ENCODE peak calls at places on chromosomes 5 and 9, in nine cellular contexts. One of them, this sample, is unnamed.

GRCh38 chr5:96198673-96199072 is 234.4 kb downstream of the PCSK1 start:
- DNase-seq in gastrocnemius medialis: no peak
- DNase-seq in CD8-positive, alpha-beta T cell: no peak
- DNase-seq in sigmoid colon: no peak
- DNase-seq in fibroblast of mammary gland: peak
- DNase-seq in endodermal cell: no peak
- DNase-seq in right lobe of liver: no peak
- DNase-seq in GM23338: no peak
- DNase-seq in epithelial cell of esophagus: no peak
- DNase-seq in this sample: no peak

GRCh38 chr5:149358294-149358651 is 427 bp downstream of the PCYOX1L start:
- DNase-seq in CD8-positive, alpha-beta T cell: peak
- DNase-seq in sigmoid colon: peak
- DNase-seq in fibroblast of mammary gland: no peak
- DNase-seq in epithelial cell of esophagus: peak
- DNase-seq in right lobe of liver: peak
- DNase-seq in GM23338: peak
- DNase-seq in endodermal cell: no peak
- DNase-seq in gastrocnemius medialis: no peak
- DNase-seq in this sample: peak

GRCh38 chr5:6745706-6746217 is 32.5 kb downstream of the TENT4A start:
- DNase-seq in gastrocnemius medialis: no peak
- DNase-seq in GM23338: peak
- DNase-seq in sigmoid colon: peak
- DNase-seq in right lobe of liver: no peak
- DNase-seq in epithelial cell of esophagus: peak
- DNase-seq in fibroblast of mammary gland: peak
- DNase-seq in endodermal cell: no peak
- DNase-seq in CD8-positive, alpha-beta T cell: no peak
- DNase-seq in this sample: no peak

GRCh38 chr9:89515416-89515815 is 17.5 kb upstream of the SEMA4D start:
- DNase-seq in fibroblast of mammary gland: no peak
- DNase-seq in epithelial cell of esophagus: no peak
- DNase-seq in GM23338: no peak
- DNase-seq in sigmoid colon: no peak
- DNase-seq in endodermal cell: no peak
- DNase-seq in right lobe of liver: no peak
- DNase-seq in gastrocnemius medialis: no peak
- DNase-seq in CD8-positive, alpha-beta T cell: no peak
- DNase-seq in this sample: no peak

GRCh38 chr5:139051392-139051791 is 146.8 kb downstream of the SIL1 start:
- DNase-seq in fibroblast of mammary gland: no peak
- DNase-seq in right lobe of liver: no peak
- DNase-seq in GM23338: no peak
- DNase-seq in gastrocnemius medialis: no peak
- DNase-seq in endodermal cell: no peak
- DNase-seq in epithelial cell of esophagus: no peak
- DNase-seq in CD8-positive, alpha-beta T cell: no peak
- DNase-seq in sigmoid colon: no peak
- DNase-seq in this sample: no peak

GRCh38 chr5:16617272-16617973 is 626 bp upstream of the RETREG1 start:
- DNase-seq in gastrocnemius medialis: no peak
- DNase-seq in CD8-positive, alpha-beta T cell: peak
- DNase-seq in endodermal cell: peak
- DNase-seq in epithelial cell of esophagus: no peak
- DNase-seq in right lobe of liver: no peak
- DNase-seq in fibroblast of mammary gland: no peak
- DNase-seq in sigmoid colon: no peak
- DNase-seq in GM23338: peak
- DNase-seq in this sample: no peak

GRCh38 chr9:70601000-70601929 is 186.8 kb upstream of the KLF9 start:
- DNase-seq in gastrocnemius medialis: peak
- DNase-seq in CD8-positive, alpha-beta T cell: no peak
- DNase-seq in fibroblast of mammary gland: peak
- DNase-seq in right lobe of liver: peak
- DNase-seq in sigmoid colon: peak
- DNase-seq in epithelial cell of esophagus: peak
- DNase-seq in endodermal cell: peak
- DNase-seq in GM23338: no peak
- DNase-seq in this sample: peak

GRCh38 chr5:15420201-15420600 is 79.8 kb upstream of the FBXL7 start:
- DNase-seq in fibroblast of mammary gland: no peak
- DNase-seq in gastrocnemius medialis: peak
- DNase-seq in CD8-positive, alpha-beta T cell: no peak
- DNase-seq in epithelial cell of esophagus: no peak
- DNase-seq in endodermal cell: no peak
- DNase-seq in right lobe of liver: no peak
- DNase-seq in sigmoid colon: peak
- DNase-seq in GM23338: no peak
- DNase-seq in this sample: no peak

GRCh38 chr9:36499156-36499886 is 73.4 kb upstream of the MELK start:
- DNase-seq in GM23338: peak
- DNase-seq in endodermal cell: no peak
- DNase-seq in fibroblast of mammary gland: no peak
- DNase-seq in CD8-positive, alpha-beta T cell: no peak
- DNase-seq in right lobe of liver: no peak
- DNase-seq in gastrocnemius medialis: no peak
- DNase-seq in epithelial cell of esophagus: no peak
- DNase-seq in sigmoid colon: no peak
- DNase-seq in this sample: no peak

GRCh38 chr9:134681061-134681661 is 39.6 kb downstream of the COL5A1 start:
- DNase-seq in right lobe of liver: no peak
- DNase-seq in fibroblast of mammary gland: no peak
- DNase-seq in gastrocnemius medialis: no peak
- DNase-seq in CD8-positive, alpha-beta T cell: no peak
- DNase-seq in epithelial cell of esophagus: no peak
- DNase-seq in GM23338: no peak
- DNase-seq in endodermal cell: no peak
- DNase-seq in sigmoid colon: peak
- DNase-seq in this sample: peak

GRCh38 chr9:112615584-112616271 is 102.2 kb downstream of the INIP start:
- DNase-seq in epithelial cell of esophagus: no peak
- DNase-seq in fibroblast of mammary gland: no peak
- DNase-seq in gastrocnemius medialis: no peak
- DNase-seq in endodermal cell: no peak
- DNase-seq in sigmoid colon: no peak
- DNase-seq in right lobe of liver: no peak
- DNase-seq in GM23338: no peak
- DNase-seq in CD8-positive, alpha-beta T cell: no peak
- DNase-seq in this sample: no peak

GRCh38 chr5:89377752-89378455 is 494.9 kb upstream of the MEF2C start:
- DNase-seq in sigmoid colon: no peak
- DNase-seq in endodermal cell: no peak
- DNase-seq in GM23338: no peak
- DNase-seq in right lobe of liver: no peak
- DNase-seq in fibroblast of mammary gland: peak
- DNase-seq in gastrocnemius medialis: no peak
- DNase-seq in CD8-positive, alpha-beta T cell: no peak
- DNase-seq in epithelial cell of esophagus: peak
- DNase-seq in this sample: no peak

GRCh38 chr9:112777914-112778313 is 27.4 kb downstream of the SNX30 start:
- DNase-seq in GM23338: no peak
- DNase-seq in endodermal cell: no peak
- DNase-seq in fibroblast of mammary gland: peak
- DNase-seq in right lobe of liver: peak
- DNase-seq in CD8-positive, alpha-beta T cell: no peak
- DNase-seq in epithelial cell of esophagus: peak
- DNase-seq in gastrocnemius medialis: no peak
- DNase-seq in sigmoid colon: no peak
- DNase-seq in this sample: no peak

GRCh38 chr5:55159763-55160492 is at the start of gene GPX8:
- DNase-seq in GM23338: peak
- DNase-seq in gastrocnemius medialis: no peak
- DNase-seq in fibroblast of mammary gland: peak
- DNase-seq in right lobe of liver: no peak
- DNase-seq in CD8-positive, alpha-beta T cell: no peak
- DNase-seq in endodermal cell: peak
- DNase-seq in sigmoid colon: no peak
- DNase-seq in epithelial cell of esophagus: peak
- DNase-seq in this sample: no peak

GRCh38 chr5:150804388-150804787 is 25.8 kb downstream of the SMIM3 start:
- DNase-seq in GM23338: no peak
- DNase-seq in right lobe of liver: no peak
- DNase-seq in gastrocnemius medialis: no peak
- DNase-seq in fibroblast of mammary gland: no peak
- DNase-seq in CD8-positive, alpha-beta T cell: no peak
- DNase-seq in epithelial cell of esophagus: no peak
- DNase-seq in endodermal cell: no peak
- DNase-seq in sigmoid colon: no peak
- DNase-seq in this sample: no peak

GRCh38 chr5:160789219-160789820 is 62.7 kb downstream of the ATP10B start:
- DNase-seq in CD8-positive, alpha-beta T cell: no peak
- DNase-seq in right lobe of liver: no peak
- DNase-seq in sigmoid colon: no peak
- DNase-seq in gastrocnemius medialis: no peak
- DNase-seq in GM23338: no peak
- DNase-seq in epithelial cell of esophagus: no peak
- DNase-seq in endodermal cell: no peak
- DNase-seq in fibroblast of mammary gland: no peak
- DNase-seq in this sample: no peak

GRCh38 chr5:160792281-160792680 is 59.7 kb downstream of the ATP10B start:
- DNase-seq in epithelial cell of esophagus: peak
- DNase-seq in GM23338: no peak
- DNase-seq in CD8-positive, alpha-beta T cell: no peak
- DNase-seq in fibroblast of mammary gland: no peak
- DNase-seq in sigmoid colon: no peak
- DNase-seq in endodermal cell: no peak
- DNase-seq in right lobe of liver: no peak
- DNase-seq in gastrocnemius medialis: no peak
- DNase-seq in this sample: no peak

GRCh38 chr5:160792732-160793454 is 59.1 kb downstream of the ATP10B start:
- DNase-seq in fibroblast of mammary gland: no peak
- DNase-seq in endodermal cell: no peak
- DNase-seq in CD8-positive, alpha-beta T cell: no peak
- DNase-seq in gastrocnemius medialis: no peak
- DNase-seq in epithelial cell of esophagus: no peak
- DNase-seq in right lobe of liver: no peak
- DNase-seq in GM23338: no peak
- DNase-seq in sigmoid colon: no peak
- DNase-seq in this sample: no peak

DNA sequence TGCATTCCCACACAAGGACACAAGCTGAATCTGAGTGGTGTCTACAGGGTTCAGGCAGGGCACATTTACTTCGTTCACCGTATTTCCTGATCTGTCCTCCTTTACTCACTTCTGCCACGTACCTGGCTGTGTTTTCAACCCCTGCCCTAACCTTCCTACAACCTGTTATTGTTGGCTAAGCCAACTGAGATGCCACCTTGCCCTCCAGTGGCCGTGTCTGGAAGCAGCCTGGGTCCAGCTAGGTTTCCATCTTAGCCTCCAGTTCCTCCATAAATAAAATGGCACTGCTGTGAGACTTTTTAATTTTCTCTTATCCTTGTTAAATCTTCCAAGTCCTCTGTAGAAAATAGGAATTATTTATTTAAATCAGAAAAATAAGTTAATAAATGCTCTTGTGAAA is 64.8 kb downstream of the ATP10B start:
- DNase-seq in sigmoid colon: no peak
- DNase-seq in endodermal cell: peak
- DNase-seq in GM23338: peak
- DNase-seq in CD8-positive, alpha-beta T cell: no peak
- DNase-seq in gastrocnemius medialis: no peak
- DNase-seq in epithelial cell of esophagus: peak
- DNase-seq in right lobe of liver: no peak
- DNase-seq in fibroblast of mammary gland: no peak
- DNase-seq in this sample: peak
- TF ChIP-seq CTCF in sigmoid colon: no peak
- TF ChIP-seq CTCF in endodermal cell: peak
- TF ChIP-seq CTCF in GM23338: peak
- TF ChIP-seq CTCF in CD8-positive, alpha-beta T cell: no peak
- TF ChIP-seq CTCF in gastrocnemius medialis: no peak
- TF ChIP-seq CTCF in epithelial cell of esophagus: peak
- TF ChIP-seq CTCF in right lobe of liver: no peak
- TF ChIP-seq CTCF in fibroblast of mammary gland: peak
- TF ChIP-seq CTCF in this sample: peak

GRCh38 chr9:123251741-123252140 is 16.6 kb downstream of the STRBP start:
- DNase-seq in endodermal cell: no peak
- DNase-seq in sigmoid colon: no peak
- DNase-seq in GM23338: no peak
- DNase-seq in fibroblast of mammary gland: no peak
- DNase-seq in CD8-positive, alpha-beta T cell: no peak
- DNase-seq in right lobe of liver: no peak
- DNase-seq in epithelial cell of esophagus: no peak
- DNase-seq in gastrocnemius medialis: no peak
- DNase-seq in this sample: no peak

GRCh38 chr9:123250504-123250903 is 17.9 kb downstream of the STRBP start:
- DNase-seq in sigmoid colon: no peak
- DNase-seq in epithelial cell of esophagus: no peak
- DNase-seq in right lobe of liver: no peak
- DNase-seq in fibroblast of mammary gland: peak
- DNase-seq in GM23338: no peak
- DNase-seq in endodermal cell: no peak
- DNase-seq in gastrocnemius medialis: no peak
- DNase-seq in CD8-positive, alpha-beta T cell: no peak
- DNase-seq in this sample: no peak

GRCh38 chr9:123248630-123249029 is 19.8 kb downstream of the STRBP start:
- DNase-seq in fibroblast of mammary gland: no peak
- DNase-seq in endodermal cell: no peak
- DNase-seq in gastrocnemius medialis: no peak
- DNase-seq in GM23338: no peak
- DNase-seq in CD8-positive, alpha-beta T cell: no peak
- DNase-seq in sigmoid colon: no peak
- DNase-seq in epithelial cell of esophagus: no peak
- DNase-seq in right lobe of liver: no peak
- DNase-seq in this sample: no peak

GRCh38 chr9:123253204-123253603 is 15.2 kb downstream of the STRBP start:
- DNase-seq in CD8-positive, alpha-beta T cell: no peak
- DNase-seq in gastrocnemius medialis: no peak
- DNase-seq in endodermal cell: no peak
- DNase-seq in fibroblast of mammary gland: no peak
- DNase-seq in sigmoid colon: no peak
- DNase-seq in right lobe of liver: no peak
- DNase-seq in epithelial cell of esophagus: no peak
- DNase-seq in GM23338: no peak
- DNase-seq in this sample: no peak

GRCh38 chr9:123251324-123251723 is 17.1 kb downstream of the STRBP start:
- DNase-seq in fibroblast of mammary gland: no peak
- DNase-seq in epithelial cell of esophagus: no peak
- DNase-seq in right lobe of liver: no peak
- DNase-seq in CD8-positive, alpha-beta T cell: no peak
- DNase-seq in endodermal cell: no peak
- DNase-seq in gastrocnemius medialis: no peak
- DNase-seq in sigmoid colon: no peak
- DNase-seq in GM23338: no peak
- DNase-seq in this sample: no peak
- H3K4me3 ChIP-seq in fibroblast of mammary gland: no peak
- H3K4me3 ChIP-seq in epithelial cell of esophagus: no peak
- H3K4me3 ChIP-seq in right lobe of liver: no peak
- H3K4me3 ChIP-seq in CD8-positive, alpha-beta T cell: no peak
- H3K4me3 ChIP-seq in endodermal cell: no peak
- H3K4me3 ChIP-seq in gastrocnemius medialis: no peak
- H3K4me3 ChIP-seq in sigmoid colon: no peak
- H3K4me3 ChIP-seq in GM23338: no peak
- H3K4me3 ChIP-seq in this sample: no peak

GRCh38 chr5:179313849-179314521 is 31.3 kb downstream of the ADAMTS2 start:
- DNase-seq in endodermal cell: no peak
- DNase-seq in right lobe of liver: peak
- DNase-seq in gastrocnemius medialis: peak
- DNase-seq in fibroblast of mammary gland: peak
- DNase-seq in GM23338: no peak
- DNase-seq in CD8-positive, alpha-beta T cell: no peak
- DNase-seq in epithelial cell of esophagus: no peak
- DNase-seq in sigmoid colon: peak
- DNase-seq in this sample: peak
- TF ChIP-seq CTCF in endodermal cell: no peak
- TF ChIP-seq CTCF in right lobe of liver: no peak
- TF ChIP-seq CTCF in gastrocnemius medialis: no peak
- TF ChIP-seq CTCF in fibroblast of mammary gland: no peak
- TF ChIP-seq CTCF in GM23338: no peak
- TF ChIP-seq CTCF in CD8-positive, alpha-beta T cell: no peak
- TF ChIP-seq CTCF in epithelial cell of esophagus: no peak
- TF ChIP-seq CTCF in sigmoid colon: no peak
- TF ChIP-seq CTCF in this sample: no peak

GRCh38 chr9:128828267-128828666 is 1.3 kb downstream of the SPOUT1 start:
- DNase-seq in epithelial cell of esophagus: no peak
- DNase-seq in fibroblast of mammary gland: no peak
- DNase-seq in gastrocnemius medialis: no peak
- DNase-seq in sigmoid colon: no peak
- DNase-seq in right lobe of liver: no peak
- DNase-seq in GM23338: no peak
- DNase-seq in CD8-positive, alpha-beta T cell: no peak
- DNase-seq in endodermal cell: no peak
- DNase-seq in this sample: no peak
- H3K4me3 ChIP-seq in epithelial cell of esophagus: no peak
- H3K4me3 ChIP-seq in fibroblast of mammary gland: no peak
- H3K4me3 ChIP-seq in gastrocnemius medialis: no peak
- H3K4me3 ChIP-seq in sigmoid colon: peak
- H3K4me3 ChIP-seq in right lobe of liver: no peak
- H3K4me3 ChIP-seq in GM23338: peak
- H3K4me3 ChIP-seq in CD8-positive, alpha-beta T cell: no peak
- H3K4me3 ChIP-seq in endodermal cell: peak
- H3K4me3 ChIP-seq in this sample: no peak

This sample was measured in upper lobe of right lung.